ENCODE peak calls at places on chromosomes 5 and 9, in six cellular contexts. T is psoas muscle, O is gastrocnemius medialis, J is endodermal cell, P is keratinocyte, E is upper lobe of right lung. R is an unnamed sample.

GRCh38 chr5:154493274-154493673 is 15.2 kb upstream of the HAND1 start:
- DNase-seq in J (peak; percentile 82), P (no peak), E (no peak), O (no peak), T (no peak), R (no peak)

GRCh38 chr9:76181020-76181641 is 213.1 kb downstream of the RFK start:
- DNase-seq in T (no peak), J (peak; percentile 58), O (no peak), E (no peak), P (peak; percentile 72), R (peak; percentile 82)

GRCh38 chr5:143142596-143143435 is 260.7 kb downstream of the NR3C1 start:
- DNase-seq in E (no peak), J (no peak), O (peak; percentile 56), T (peak; percentile 70), P (no peak), R (peak; percentile 76)

GRCh38 chr5:174922955-174923354 is 198.6 kb downstream of the MSX2 start:
- DNase-seq in E (no peak), P (no peak), O (no peak), T (no peak), J (no peak), R (no peak)

GRCh38 chr5:68884144-68884754 is 209.6 kb upstream of the SLC30A5 start:
- DNase-seq in T (no peak), O (no peak), E (no peak), J (no peak), P (no peak), R (no peak)

GRCh38 chr9:118586978-118587377 is 782.3 kb downstream of the BRINP1 start:
- DNase-seq in O (no peak), E (no peak), P (no peak), T (no peak), J (no peak), R (no peak)

GRCh38 chr5:56023296-56023695 is 28.5 kb upstream of the IL6ST start:
- DNase-seq in T (no peak), E (no peak), O (no peak), P (no peak), J (no peak), R (no peak)

GRCh38 chr5:80871541-80871961 is 88.6 kb upstream of the RASGRF2 start:
- DNase-seq in J (no peak), P (no peak), T (no peak), E (no peak), O (no peak), R (no peak)

GRCh38 chr9:4366649-4367330 is 66.9 kb upstream of the GLIS3 start:
- DNase-seq in P (no peak), E (no peak), T (no peak), O (no peak), J (peak; percentile 84), R (no peak)

GRCh38 chr5:78638423-78638822 is 10.1 kb downstream of the LHFPL2 start:
- DNase-seq in P (peak; percentile 82), J (no peak), T (peak; percentile 70), O (no peak), E (no peak), R (peak; percentile 86)

GRCh38 chr9:85248514-85249312 is 493.0 kb downstream of the AGTPBP1 start:
- DNase-seq in P (no peak), O (no peak), J (peak; percentile 72), E (no peak), T (no peak), R (no peak)

GRCh38 chr5:158951461-158951860 is 148.3 kb downstream of the EBF1 start:
- DNase-seq in P (no peak), J (no peak), E (no peak), O (no peak), T (no peak), R (no peak)

GRCh38 chr5:151079838-151080619 is 805 bp downstream of the TNIP1 start:
- DNase-seq in T (no peak), O (no peak), J (no peak), E (no peak), P (no peak), R (no peak)

GRCh38 chr5:125865166-125865815 is 557.9 kb upstream of the GRAMD2B start:
- DNase-seq in P (no peak), E (no peak), T (no peak), J (no peak), O (no peak), R (no peak)

GRCh38 chr5:74570250-74570649 is 70.3 kb downstream of the ENC1 start:
- DNase-seq in J (no peak), E (no peak), O (no peak), T (no peak), P (no peak), R (no peak)

GRCh38 chr5:139561655-139562451 is 714 bp downstream of the UBE2D2 start:
- DNase-seq in J (peak; percentile 77), P (no peak), T (no peak), E (peak; percentile 75), O (peak; percentile 10), R (no peak)

GRCh38 chr5:102663771-102664530 is 91.2 kb upstream of the PAM start:
- DNase-seq in J (no peak), P (no peak), T (no peak), E (no peak), O (no peak), R (peak; percentile 40)

GRCh38 chr9:105047652-105048031 is 119.7 kb upstream of the ABCA1 start:
- DNase-seq in O (no peak), T (no peak), P (no peak), J (no peak), E (no peak), R (no peak)

GRCh38 chr9:132742821-132743311 is 72.6 kb downstream of the GTF3C4 start:
- DNase-seq in T (no peak), O (no peak), J (peak; percentile 67), P (no peak), E (peak; percentile 45), R (no peak)

GRCh38 chr5:66796306-66797292 is 200.4 kb downstream of the MAST4 start:
- DNase-seq in T (no peak), O (no peak), E (no peak), J (no peak), P (no peak), R (no peak)

GRCh38 chr9:38336341-38336740 is 56.2 kb upstream of the ALDH1B1 start:
- DNase-seq in O (no peak), J (peak; percentile 48), P (no peak), E (no peak), T (no peak), R (no peak)

GRCh38 chr9:83327750-83328622 is 210.2 kb downstream of the FRMD3 start:
- DNase-seq in O (no peak), P (no peak), T (no peak), J (no peak), E (no peak), R (no peak)

GRCh38 chr5:110908848-110909247 is 162.7 kb upstream of the TSLP start:
- DNase-seq in E (no peak), P (no peak), J (no peak), O (no peak), T (no peak), R (no peak)

GRCh38 chr5:116045821-116046220 is 13.5 kb downstream of the ARL14EPL start:
- DNase-seq in T (no peak), E (no peak), P (no peak), J (no peak), O (no peak), R (no peak)

GRCh38 chr5:169876376-169876775 is 103.9 kb downstream of the INSYN2B start:
- DNase-seq in O (no peak), J (no peak), E (no peak), P (no peak), T (no peak), R (no peak)

DNA sequence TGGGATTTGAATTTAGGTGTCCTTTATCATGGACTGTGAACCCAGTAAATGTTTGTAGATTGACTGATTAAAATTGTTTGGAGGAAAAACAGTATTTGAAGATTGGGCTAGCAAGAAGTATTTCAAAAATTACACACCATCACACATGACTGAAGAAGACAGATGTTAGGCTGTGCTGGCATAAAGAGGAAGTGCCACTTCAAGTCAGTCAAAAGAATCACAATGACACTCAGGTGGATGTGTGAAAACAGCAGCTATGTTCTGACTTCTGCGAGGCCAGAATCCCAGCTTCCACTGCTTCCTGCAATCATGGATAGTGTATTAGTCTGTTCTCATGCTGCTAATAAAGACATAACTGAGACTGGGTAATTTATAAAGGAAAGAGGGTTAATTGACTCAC is 393.3 kb downstream of the DMRT2 start:
- DNase-seq in P (no peak), E (no peak), O (no peak), T (no peak), J (no peak), R (no peak)
- H3K27ac ChIP-seq in P (no peak overlapping the region), E (no peak overlapping the region), O (no peak overlapping the region), T (no peak overlapping the region), J (no peak overlapping the region), R (no peak overlapping the region)

GRCh38 chr5:40623480-40624420 is 56.0 kb upstream of the PTGER4 start:
- DNase-seq in T (no peak), J (no peak), E (no peak), O (no peak), P (no peak), R (no peak)
- H3K27ac ChIP-seq in T (no peak overlapping the region), J (no peak overlapping the region), E (no peak overlapping the region), O (peak overlapping the region; percentile 52), P (no peak overlapping the region), R (no peak overlapping the region)

GRCh38 chr9:101995231-101995630 is 256.8 kb upstream of the GRIN3A start:
- DNase-seq in O (no peak), T (no peak), J (no peak), P (no peak), E (no peak), R (peak; percentile 85)
- H3K27ac ChIP-seq in O (no peak overlapping the region), T (no peak overlapping the region), J (no peak overlapping the region), P (no peak overlapping the region), E (no peak overlapping the region), R (peak overlapping the region; percentile 23)

GRCh38 chr9:78714591-78714990 is 417.7 kb downstream of the PSAT1 start:
- DNase-seq in J (no peak), O (no peak), T (no peak), P (no peak), E (no peak), R (no peak)

DNA sequence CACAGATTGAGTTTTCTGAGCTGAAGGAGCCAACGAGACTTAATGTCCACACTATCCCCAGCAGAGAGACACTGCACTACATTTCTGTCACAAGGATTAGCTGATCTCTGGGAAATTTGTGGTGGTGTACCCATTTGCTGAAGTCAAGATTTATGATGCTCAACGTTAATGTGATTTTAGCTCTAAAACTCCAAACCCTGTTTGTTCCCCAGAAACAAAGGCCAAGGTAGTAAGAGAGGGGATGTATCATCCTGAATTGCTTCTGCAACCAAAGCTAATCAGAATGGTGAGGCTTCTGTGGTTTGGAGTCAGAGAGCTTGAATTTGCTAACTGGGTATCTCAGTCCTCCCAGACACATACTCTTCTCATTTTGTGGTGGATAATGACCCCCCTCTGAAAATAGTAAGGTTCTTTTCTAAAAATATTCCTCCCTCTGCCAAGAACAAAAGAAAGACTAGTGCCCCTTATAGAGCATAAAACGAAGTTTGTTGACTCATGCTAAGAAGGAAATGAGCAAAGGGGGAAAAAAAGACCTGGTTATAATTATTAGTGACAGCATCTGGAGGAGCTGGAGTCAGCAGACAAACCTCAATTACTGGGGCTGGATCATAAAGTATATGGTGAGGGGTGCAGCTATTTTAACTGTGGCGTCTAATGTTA is 417.0 kb downstream of the PSAT1 start:
- DNase-seq in O (no peak), T (no peak), J (no peak), E (no peak), P (no peak), R (no peak)
- H3K27ac ChIP-seq in O (no peak overlapping the region), T (no peak overlapping the region), J (no peak overlapping the region), E (no peak overlapping the region), P (no peak overlapping the region), R (no peak overlapping the region)

GRCh38 chr9:94853887-94854286 is 127.4 kb downstream of the AOPEP start:
- DNase-seq in T (no peak), O (no peak), P (no peak), J (no peak), E (no peak), R (no peak)
- H3K27ac ChIP-seq in T (no peak overlapping the region), O (no peak overlapping the region), P (no peak overlapping the region), J (no peak overlapping the region), E (no peak overlapping the region), R (no peak overlapping the region)

GRCh38 chr9:16180546-16180945 is 627.7 kb downstream of the CCDC171 start:
- DNase-seq in J (no peak), P (no peak), E (no peak), O (no peak), T (no peak), R (peak; percentile 14)
- H3K27ac ChIP-seq in J (no peak overlapping the region), P (no peak overlapping the region), E (no peak overlapping the region), O (no peak overlapping the region), T (no peak overlapping the region), R (no peak overlapping the region)

R was measured in epithelial cell of prostate.